ENCODE peak calls at places on chromosome 1, in four cellular contexts. Y, G, O and R are unnamed samples.

GRCh38 chr1:162264108-162264507 is 112.5 kb downstream of the SPATA46 start:
- DNase-seq in Y (no peak), G (no peak), O (no peak), R (no peak)

GRCh38 chr1:221085712-221086111 is 206.5 kb downstream of the HLX start:
- DNase-seq in G (no peak), O (no peak), Y (no peak), R (no peak)

GRCh38 chr1:8109226-8109625 is 83.1 kb upstream of the ERRFI1 start:
- DNase-seq in O (no peak), G (no peak), Y (no peak), R (no peak)

GRCh38 chr1:167105841-167106461 is 12.1 kb downstream of the STYXL2 start:
- DNase-seq in G (no peak), Y (no peak), O (no peak), R (no peak)

GRCh38 chr1:180881806-180882509 is 30.7 kb upstream of the KIAA1614 start:
- DNase-seq in G (peak), O (peak), Y (peak), R (peak)

GRCh38 chr1:58524353-58524945 is 22.1 kb downstream of the OMA1 start:
- DNase-seq in O (no peak), Y (peak), G (no peak), R (no peak)

GRCh38 chr1:101371259-101371658 is 134.4 kb downstream of the S1PR1 start:
- DNase-seq in O (no peak), G (peak), Y (peak), R (no peak)

GRCh38 chr1:118785246-118785645 is 202.9 kb downstream of the TBX15 start:
- DNase-seq in Y (no peak), G (no peak), O (no peak), R (no peak)

GRCh38 chr1:7278045-7278444 is 492.8 kb downstream of the CAMTA1 start:
- DNase-seq in Y (no peak), O (no peak), G (peak), R (no peak)

GRCh38 chr1:237888143-237888542 is 2.6 kb downstream of the ZP4 start:
- DNase-seq in Y (no peak), O (no peak), G (no peak), R (no peak)

GRCh38 chr1:80363689-80364475 is 1357.4 kb upstream of the ADGRL4 start:
- DNase-seq in O (no peak), Y (peak), G (no peak), R (no peak)

GRCh38 chr1:89794406-89794805 is 26.4 kb upstream of the LRRC8D start:
- DNase-seq in G (no peak), O (no peak), Y (peak), R (no peak)

GRCh38 chr1:7278827-7279752 is 492.0 kb upstream of the VAMP3 start:
- DNase-seq in Y (peak), G (no peak), O (no peak), R (no peak)

DNA sequence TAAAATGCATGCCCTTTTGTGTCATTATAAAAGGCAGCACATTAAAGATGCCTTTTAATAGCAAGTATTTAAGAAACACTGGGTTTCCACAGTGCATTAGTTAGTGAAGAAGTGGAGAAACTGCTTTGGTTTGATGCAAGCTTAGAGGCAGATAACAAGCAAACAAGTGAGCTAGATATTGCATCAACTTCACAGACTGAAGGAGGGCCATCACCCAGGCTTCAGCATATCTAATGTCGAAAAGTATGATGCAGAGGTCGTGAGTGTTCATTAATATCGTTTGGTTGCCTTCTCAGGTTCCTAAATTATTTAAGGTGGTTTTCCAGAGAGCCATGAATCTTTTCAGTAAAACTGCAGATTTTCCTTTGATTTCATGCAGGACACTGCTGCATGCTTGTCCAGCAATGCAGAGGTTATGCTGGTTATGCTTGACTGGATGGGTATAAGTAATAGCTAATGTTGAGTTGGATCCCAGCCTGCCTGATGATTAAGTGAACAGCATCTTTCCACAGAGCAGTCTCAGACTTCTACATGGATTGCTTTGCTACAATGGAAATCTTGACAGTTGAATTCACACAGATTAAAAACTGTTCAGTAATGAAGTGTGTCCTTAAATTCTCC is 69.7 kb upstream of the IPO9 start:
- DNase-seq in Y (peak), G (no peak), O (no peak), R (no peak)
- TF ChIP-seq RCOR1 in Y (no peak), G (no peak), O (no peak), R (no peak)

GRCh38 chr1:22140681-22141080 is 2.2 kb downstream of the WNT4 start:
- DNase-seq in O (no peak), Y (no peak), G (no peak), R (no peak)

GRCh38 chr1:22141493-22141892 is 1.4 kb downstream of the WNT4 start:
- DNase-seq in O (no peak), G (no peak), Y (no peak), R (no peak)

GRCh38 chr1:22143065-22143514 is at the start of gene WNT4:
- DNase-seq in O (peak), Y (no peak), G (no peak), R (peak)

GRCh38 chr1:22142315-22143064 is 407 bp downstream of the WNT4 start:
- DNase-seq in O (peak), G (no peak), Y (no peak), R (peak)

GRCh38 chr1:22141948-22142314 is 966 bp downstream of the WNT4 start:
- DNase-seq in Y (no peak), G (no peak), O (no peak), R (peak)
- TF ChIP-seq RCOR1 in Y (no peak), G (no peak), O (no peak), R (no peak)

DNA sequence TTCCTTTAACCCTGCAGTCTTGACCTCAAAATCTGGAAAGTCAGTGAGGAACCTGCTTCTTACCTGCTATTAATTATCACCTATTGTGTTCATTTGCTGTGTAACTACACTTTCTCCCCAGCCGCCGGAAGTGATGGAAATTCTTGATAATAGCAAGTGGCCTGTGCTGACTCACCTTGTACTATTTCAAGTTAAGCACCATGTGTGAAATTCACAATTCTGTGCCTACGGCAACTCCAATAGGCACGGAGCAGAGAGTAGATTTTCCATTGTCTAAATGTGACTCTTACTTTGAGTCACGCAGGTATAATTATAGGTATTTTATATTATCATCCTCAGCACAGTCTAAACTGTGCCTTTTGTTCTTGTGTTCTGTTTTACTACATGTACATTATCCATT is 466.8 kb downstream of the KIF26B start:
- DNase-seq in O (no peak), G (no peak), Y (no peak), R (no peak)
- TF ChIP-seq RCOR1 in O (no peak), G (no peak), Y (no peak), R (no peak)

GRCh38 chr1:234402939-234403338 is 29.7 kb downstream of the COA6 start:
- DNase-seq in Y (no peak), O (no peak), G (no peak), R (no peak)
- TF ChIP-seq RCOR1 in Y (no peak), O (no peak), G (no peak), R (no peak)

GRCh38 chr1:88001460-88001859 is 672.8 kb downstream of the LMO4 start:
- DNase-seq in G (peak), Y (peak), O (no peak), R (no peak)
- TF ChIP-seq RCOR1 in G (no peak), Y (no peak), O (no peak), R (no peak)